ENCODE peak calls at places on chromosomes 12 and 14, in seven cellular contexts. Q, Y, I, W, S, A and V are unnamed samples.

GRCh38 chr12:79326225-79326624 is 364.5 kb downstream of the PAWR start:
- DNase-seq in W (no peak), Y (no peak), Q (no peak), A (no peak), I (no peak), S (no peak), V (no peak)

GRCh38 chr12:116697305-116698130 is 40.4 kb downstream of the SPRING1 start:
- DNase-seq in W (no peak), I (peak; percentile 71), Y (peak; percentile 48), S (no peak), A (peak; percentile 67), Q (no peak), V (no peak)

GRCh38 chr14:92579244-92579643 is 65.7 kb downstream of the RIN3 start:
- DNase-seq in W (no peak), Q (no peak), Y (no peak), I (no peak), S (no peak), A (no peak), V (no peak)

GRCh38 chr14:73887116-73887490 is 444 bp downstream of the ZNF410 start:
- DNase-seq in Q (no peak), I (no peak), W (no peak), S (no peak), A (no peak), Y (no peak), V (no peak)

GRCh38 chr12:131061041-131061806 is 107.5 kb downstream of the ADGRD1 start:
- DNase-seq in A (no peak), Q (no peak), W (no peak), I (no peak), Y (no peak), S (no peak), V (no peak)

GRCh38 chr12:91347686-91348085 is 165.1 kb upstream of the DCN start:
- DNase-seq in Q (no peak), Y (no peak), S (no peak), W (no peak), A (no peak), I (no peak), V (no peak)

GRCh38 chr12:481422-481821 is 21.7 kb downstream of the B4GALNT3 start:
- DNase-seq in I (no peak), W (no peak), A (peak; percentile 51), Y (no peak), Q (peak; percentile 56), S (peak; percentile 65), V (no peak)

GRCh38 chr14:101442451-101442850 is 118.8 kb upstream of the DIO3 start:
- DNase-seq in A (no peak), I (no peak), W (no peak), S (no peak), Q (peak; percentile 66), Y (no peak), V (no peak)

GRCh38 chr14:31405106-31405505 is 15.2 kb downstream of the HEATR5A start:
- DNase-seq in Q (no peak), W (no peak), S (no peak), A (no peak), Y (no peak), I (no peak), V (no peak)

GRCh38 chr12:132218915-132219314 is 74.7 kb downstream of the NOC4L start:
- DNase-seq in W (no peak), S (no peak), Q (no peak), I (peak; percentile 51), Y (peak; percentile 68), A (no peak), V (no peak)

GRCh38 chr12:87038098-87038497 is 781.9 kb upstream of the MGAT4C start:
- DNase-seq in Q (no peak), S (no peak), I (no peak), W (no peak), Y (no peak), A (no peak), V (no peak)

GRCh38 chr12:89494411-89495231 is 30.0 kb downstream of the GALNT4 start:
- DNase-seq in W (no peak), Q (no peak), Y (no peak), S (no peak), A (no peak), I (no peak), V (no peak)

GRCh38 chr14:104724407-104724980 is 465 bp downstream of the ADSS1 start:
- DNase-seq in S (peak; percentile 83), W (no peak), Q (peak; percentile 61), Y (peak; percentile 77), A (peak; percentile 53), I (peak; percentile 58), V (peak; percentile 38)

GRCh38 chr12:106986625-106987389 is at the start of gene MTERF2:
- DNase-seq in A (peak; percentile 93), W (peak; percentile 88), Q (peak; percentile 92), S (peak; percentile 97), Y (peak; percentile 98), I (peak; percentile 96), V (peak; percentile 92)

GRCh38 chr14:22908601-22909000 is 10.3 kb downstream of the RBM23 start:
- DNase-seq in W (no peak), I (no peak), A (no peak), Q (no peak), S (no peak), Y (no peak), V (no peak)

GRCh38 chr12:64673490-64674169 is 63.3 kb downstream of the RASSF3 start:
- DNase-seq in W (no peak), Y (no peak), A (no peak), S (no peak), I (no peak), Q (no peak), V (no peak)

GRCh38 chr14:99884834-99885648 is 91.8 kb downstream of the EML1 start:
- DNase-seq in S (peak; percentile 70), A (no peak), I (peak; percentile 69), Y (peak; percentile 44), W (peak; percentile 68), Q (no peak), V (no peak)

GRCh38 chr12:110543252-110543959 is 39.7 kb downstream of the PPTC7 start:
- DNase-seq in Q (peak; percentile 94), S (peak; percentile 98), A (peak; percentile 91), I (no peak), Y (no peak), W (peak; percentile 99), V (peak; percentile 90)

GRCh38 chr12:32499048-32499447 is 99.7 kb downstream of the FGD4 start:
- DNase-seq in Y (no peak), W (no peak), I (no peak), Q (no peak), A (peak; percentile 76), S (no peak), V (no peak)

DNA sequence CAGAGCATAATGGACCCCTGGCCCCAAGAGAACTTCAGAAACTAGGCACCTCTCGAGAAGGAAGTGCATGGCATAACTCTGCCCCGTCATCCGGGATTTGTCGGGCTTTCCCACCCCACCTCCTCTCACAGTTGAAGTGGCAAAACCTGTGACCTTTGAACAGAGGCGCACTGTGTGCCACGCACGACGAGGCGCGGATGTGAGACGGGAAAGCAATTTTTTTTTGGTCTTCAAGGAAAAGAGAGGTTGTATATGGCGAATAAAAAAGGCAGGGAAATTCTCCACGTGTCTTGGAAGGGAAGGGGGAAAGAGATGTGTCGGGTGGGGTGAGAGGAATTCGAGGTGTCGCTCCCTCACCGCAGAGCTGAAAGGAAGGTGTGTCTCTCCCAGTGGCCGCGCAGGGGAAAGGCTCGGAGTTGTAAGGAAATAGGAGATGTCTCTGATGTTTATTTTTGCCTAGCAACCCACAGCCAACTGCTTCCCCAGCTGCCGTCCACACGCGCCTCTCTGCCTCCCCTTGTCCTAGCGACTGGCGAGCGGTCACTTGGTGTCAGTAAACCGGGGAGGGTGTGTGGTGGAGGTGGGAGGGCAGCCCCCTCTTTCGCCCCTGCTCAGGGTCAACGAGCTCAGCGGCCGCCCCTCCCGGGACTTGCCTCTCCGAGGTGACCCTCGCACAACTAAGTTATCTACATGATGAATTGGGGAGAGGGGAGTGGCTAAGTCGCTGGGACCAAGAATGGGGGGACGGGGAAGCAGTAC is 819 bp upstream of the DYRK2 start:
- DNase-seq in Q (peak; percentile 81), Y (peak; percentile 71), W (peak; percentile 73), S (peak; percentile 93), I (peak; percentile 93), A (peak; percentile 74), V (peak; percentile 87)
- TF ChIP-seq EP300 in Q (no peak), Y (no peak), W (no peak), S (no peak), I (no peak), A (no peak), V (no peak)

DNA sequence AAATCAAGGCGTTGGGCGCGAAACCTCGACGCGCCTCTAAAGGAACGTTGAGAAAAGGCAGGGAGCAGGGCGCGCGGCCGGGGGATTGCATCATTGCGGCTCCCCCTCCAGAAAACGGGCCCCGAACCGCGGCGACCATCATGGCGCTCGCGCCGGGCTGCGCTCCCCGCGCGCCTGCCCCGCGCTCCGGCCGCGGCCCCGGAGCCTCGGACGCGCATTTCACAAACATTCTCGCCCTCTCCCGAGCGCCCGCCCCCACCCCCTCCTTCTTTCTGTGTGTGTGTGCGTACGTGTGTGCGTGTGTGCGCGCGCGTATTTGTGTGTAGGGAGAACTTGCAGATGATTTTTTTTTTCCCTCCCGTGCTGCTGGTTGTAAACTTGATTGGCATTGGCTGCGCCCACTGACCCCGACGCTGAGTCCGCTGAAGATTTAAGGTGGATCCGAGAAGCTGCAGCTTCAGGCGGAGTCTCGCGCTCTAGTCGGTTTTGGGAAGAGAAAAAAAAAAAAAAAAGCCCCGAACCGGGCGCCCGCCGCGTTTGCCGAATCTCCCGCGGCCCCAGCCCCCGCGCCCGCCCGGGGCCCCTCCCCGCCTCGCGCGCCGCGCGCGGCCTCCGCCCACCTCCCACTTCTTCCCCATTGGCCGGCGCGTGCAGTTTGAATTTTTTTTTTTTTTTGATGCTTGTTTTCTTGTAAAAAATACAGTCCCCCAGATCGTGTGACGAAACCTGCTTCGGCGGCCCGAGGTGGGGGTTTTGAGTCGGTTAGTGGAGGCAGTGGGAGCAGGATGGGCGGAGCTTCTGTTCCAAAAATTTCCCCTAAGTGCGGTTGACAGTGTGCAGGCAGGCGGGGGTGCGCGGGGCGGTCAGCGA is 8.2 kb downstream of the CDKN1B start:
- DNase-seq in Q (peak; percentile 95), S (peak; percentile 98), I (peak; percentile 100), Y (peak; percentile 80), A (peak; percentile 95), W (peak; percentile 94), V (peak; percentile 95)
- TF ChIP-seq POLR2A in Q (peak; percentile 87), S (peak; percentile 80), I (peak; percentile 56), Y (peak; percentile 74), A (no peak), W (peak; percentile 84), V (peak; percentile 72)

GRCh38 chr12:48351022-48351708 is 446 bp upstream of the ZNF641 start:
- DNase-seq in I (peak; percentile 74), S (peak; percentile 93), Q (peak; percentile 89), Y (no peak), A (peak; percentile 72), W (peak; percentile 83), V (peak; percentile 77)
- TF ChIP-seq EP300 in I (no peak), S (no peak), Q (no peak), Y (peak; percentile 48), A (no peak), W (no peak), V (no peak)

GRCh38 chr14:20412876-20413784 is at the start of gene TEP1:
- DNase-seq in Y (peak; percentile 60), W (peak; percentile 84), Q (peak; percentile 89), I (peak; percentile 88), S (peak; percentile 95), A (peak; percentile 90), V (peak; percentile 94)
- TF ChIP-seq POLR2A in Y (peak; percentile 77), W (peak; percentile 78), Q (peak; percentile 68), I (peak; percentile 76), S (peak; percentile 50), A (no peak), V (peak; percentile 97)

GRCh38 chr12:26847431-26847830 is 14.4 kb upstream of the ITPR2 start:
- DNase-seq in Q (no peak), W (no peak), Y (no peak), S (no peak), A (no peak), I (no peak), V (no peak)
- TF ChIP-seq EP300 in Q (no peak), W (no peak), Y (no peak), S (no peak), A (no peak), I (no peak), V (no peak)